ENCODE peak calls at places on chromosomes 7 and 10, in eight cellular contexts. One of them, this sample, is unnamed.

GRCh38 chr10:95360122-95360715 is 69.4 kb upstream of the PDLIM1 start:
- DNase-seq in dorsolateral prefrontal cortex: no peak
- DNase-seq in tibial artery: no peak
- DNase-seq in breast epithelium: no peak
- DNase-seq in AG10803: no peak
- DNase-seq in GM13977: no peak
- DNase-seq in mammary epithelial cell: peak; percentile 39
- DNase-seq in astrocyte of the cerebellum: no peak
- DNase-seq in this sample: peak; percentile 42

GRCh38 chr10:13348216-13349017 is at the start of gene SEPHS1:
- DNase-seq in dorsolateral prefrontal cortex: peak; percentile 60
- DNase-seq in tibial artery: peak; percentile 85
- DNase-seq in breast epithelium: peak; percentile 57
- DNase-seq in AG10803: peak; percentile 68
- DNase-seq in GM13977: peak; percentile 94
- DNase-seq in mammary epithelial cell: peak; percentile 60
- DNase-seq in astrocyte of the cerebellum: no peak
- DNase-seq in this sample: peak; percentile 74

GRCh38 chr7:151511946-151512345 is 7.7 kb downstream of the RHEB start:
- DNase-seq in dorsolateral prefrontal cortex: no peak
- DNase-seq in tibial artery: no peak
- DNase-seq in breast epithelium: no peak
- DNase-seq in AG10803: peak; percentile 50
- DNase-seq in GM13977: no peak
- DNase-seq in mammary epithelial cell: no peak
- DNase-seq in astrocyte of the cerebellum: no peak
- DNase-seq in this sample: peak; percentile 63

GRCh38 chr7:6462094-6462493 is 14.3 kb upstream of the DAGLB start:
- DNase-seq in dorsolateral prefrontal cortex: no peak
- DNase-seq in tibial artery: no peak
- DNase-seq in breast epithelium: no peak
- DNase-seq in AG10803: peak; percentile 65
- DNase-seq in GM13977: no peak
- DNase-seq in mammary epithelial cell: no peak
- DNase-seq in astrocyte of the cerebellum: no peak
- DNase-seq in this sample: no peak

GRCh38 chr7:22856437-22856836 is 33.8 kb upstream of the TOMM7 start:
- DNase-seq in dorsolateral prefrontal cortex: no peak
- DNase-seq in tibial artery: no peak
- DNase-seq in breast epithelium: no peak
- DNase-seq in AG10803: no peak
- DNase-seq in GM13977: no peak
- DNase-seq in mammary epithelial cell: no peak
- DNase-seq in astrocyte of the cerebellum: no peak
- DNase-seq in this sample: no peak

GRCh38 chr10:73095479-73096021 is 1.1 kb downstream of the P4HA1 start:
- DNase-seq in dorsolateral prefrontal cortex: peak; percentile 49
- DNase-seq in tibial artery: peak; percentile 85
- DNase-seq in breast epithelium: no peak
- DNase-seq in AG10803: peak; percentile 83
- DNase-seq in GM13977: no peak
- DNase-seq in mammary epithelial cell: peak; percentile 53
- DNase-seq in astrocyte of the cerebellum: peak; percentile 64
- DNase-seq in this sample: peak; percentile 88

GRCh38 chr7:77455334-77455733 is 39.2 kb upstream of the GSAP start:
- DNase-seq in dorsolateral prefrontal cortex: peak; percentile 56
- DNase-seq in tibial artery: no peak
- DNase-seq in breast epithelium: no peak
- DNase-seq in AG10803: peak; percentile 92
- DNase-seq in GM13977: no peak
- DNase-seq in mammary epithelial cell: peak; percentile 65
- DNase-seq in astrocyte of the cerebellum: peak; percentile 63
- DNase-seq in this sample: peak; percentile 89

GRCh38 chr7:4085937-4086691 is 596.0 kb upstream of the FOXK1 start:
- DNase-seq in dorsolateral prefrontal cortex: no peak
- DNase-seq in tibial artery: peak; percentile 28
- DNase-seq in breast epithelium: no peak
- DNase-seq in AG10803: no peak
- DNase-seq in GM13977: no peak
- DNase-seq in mammary epithelial cell: no peak
- DNase-seq in astrocyte of the cerebellum: no peak
- DNase-seq in this sample: no peak

GRCh38 chr10:845526-845925 is 86.0 kb downstream of the LARP4B start:
- DNase-seq in dorsolateral prefrontal cortex: no peak
- DNase-seq in tibial artery: no peak
- DNase-seq in breast epithelium: no peak
- DNase-seq in AG10803: no peak
- DNase-seq in GM13977: no peak
- DNase-seq in mammary epithelial cell: no peak
- DNase-seq in astrocyte of the cerebellum: no peak
- DNase-seq in this sample: no peak

GRCh38 chr10:850093-850492 is 81.4 kb downstream of the LARP4B start:
- DNase-seq in dorsolateral prefrontal cortex: no peak
- DNase-seq in tibial artery: no peak
- DNase-seq in breast epithelium: no peak
- DNase-seq in AG10803: no peak
- DNase-seq in GM13977: no peak
- DNase-seq in mammary epithelial cell: no peak
- DNase-seq in astrocyte of the cerebellum: no peak
- DNase-seq in this sample: no peak

GRCh38 chr10:844552-844951 is 87.0 kb downstream of the LARP4B start:
- DNase-seq in dorsolateral prefrontal cortex: no peak
- DNase-seq in tibial artery: no peak
- DNase-seq in breast epithelium: no peak
- DNase-seq in AG10803: peak; percentile 73
- DNase-seq in GM13977: no peak
- DNase-seq in mammary epithelial cell: no peak
- DNase-seq in astrocyte of the cerebellum: no peak
- DNase-seq in this sample: peak; percentile 18

GRCh38 chr10:851891-852290 is 79.6 kb downstream of the LARP4B start:
- DNase-seq in dorsolateral prefrontal cortex: no peak
- DNase-seq in tibial artery: no peak
- DNase-seq in breast epithelium: no peak
- DNase-seq in AG10803: no peak
- DNase-seq in GM13977: peak; percentile 34
- DNase-seq in mammary epithelial cell: no peak
- DNase-seq in astrocyte of the cerebellum: no peak
- DNase-seq in this sample: no peak

DNA sequence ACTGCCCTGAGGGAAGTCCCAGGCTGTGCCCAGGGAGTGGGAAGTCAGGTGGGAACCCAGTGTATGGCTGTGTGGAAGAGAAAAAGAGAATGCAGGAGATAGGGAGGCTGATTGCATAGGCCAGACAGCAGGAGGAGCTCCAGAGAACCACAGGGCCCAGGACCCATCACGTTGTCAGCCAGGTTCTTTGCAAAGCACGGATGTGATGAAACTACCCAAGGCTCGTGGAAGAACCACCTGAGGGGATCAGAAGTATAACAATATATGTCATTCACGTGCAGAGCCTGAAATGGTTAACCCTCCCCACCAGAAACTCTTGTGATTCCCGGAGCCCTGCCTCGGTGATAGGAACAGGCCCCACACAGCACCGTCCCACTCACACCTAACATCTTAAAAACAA is 83.6 kb downstream of the LARP4B start:
- DNase-seq in dorsolateral prefrontal cortex: no peak
- DNase-seq in tibial artery: no peak
- DNase-seq in breast epithelium: no peak
- DNase-seq in AG10803: no peak
- DNase-seq in GM13977: no peak
- DNase-seq in mammary epithelial cell: peak; percentile 8
- DNase-seq in astrocyte of the cerebellum: no peak
- DNase-seq in this sample: peak; percentile 14
- TF ChIP-seq CTCF in dorsolateral prefrontal cortex: no peak
- TF ChIP-seq CTCF in tibial artery: no peak
- TF ChIP-seq CTCF in breast epithelium: no peak
- TF ChIP-seq CTCF in AG10803: no peak
- TF ChIP-seq CTCF in GM13977: no peak
- TF ChIP-seq CTCF in mammary epithelial cell: no peak
- TF ChIP-seq CTCF in astrocyte of the cerebellum: no peak
- TF ChIP-seq CTCF in this sample: peak; percentile 14

GRCh38 chr10:2985729-2986232 is 81.6 kb upstream of the PFKP start:
- DNase-seq in dorsolateral prefrontal cortex: no peak
- DNase-seq in tibial artery: no peak
- DNase-seq in breast epithelium: no peak
- DNase-seq in AG10803: peak; percentile 22
- DNase-seq in GM13977: no peak
- DNase-seq in mammary epithelial cell: peak; percentile 64
- DNase-seq in astrocyte of the cerebellum: no peak
- DNase-seq in this sample: no peak
- TF ChIP-seq CTCF in dorsolateral prefrontal cortex: no peak
- TF ChIP-seq CTCF in tibial artery: no peak
- TF ChIP-seq CTCF in breast epithelium: no peak
- TF ChIP-seq CTCF in AG10803: no peak
- TF ChIP-seq CTCF in GM13977: no peak
- TF ChIP-seq CTCF in mammary epithelial cell: no peak
- TF ChIP-seq CTCF in astrocyte of the cerebellum: no peak
- TF ChIP-seq CTCF in this sample: no peak

DNA sequence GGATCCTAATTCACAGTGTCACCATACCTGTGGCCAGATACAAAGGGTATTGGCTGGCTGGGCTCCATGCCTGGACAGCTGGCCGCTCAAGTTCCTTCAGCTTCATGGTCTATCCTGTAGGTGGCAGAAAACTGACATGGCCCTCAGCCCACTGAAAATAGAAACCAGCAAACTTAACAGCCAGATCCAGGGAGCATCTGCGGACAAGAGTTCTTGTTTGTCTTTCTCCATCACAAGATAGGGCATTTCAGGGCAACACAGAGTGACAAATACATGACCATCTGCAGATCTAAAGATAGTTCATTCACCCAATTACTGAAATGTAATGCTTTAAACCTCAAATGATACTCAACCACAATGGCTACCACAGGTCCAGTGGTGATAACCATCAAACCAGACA is 2.8 kb downstream of the SEC31B start:
- DNase-seq in dorsolateral prefrontal cortex: no peak
- DNase-seq in tibial artery: no peak
- DNase-seq in breast epithelium: no peak
- DNase-seq in AG10803: no peak
- DNase-seq in GM13977: no peak
- DNase-seq in mammary epithelial cell: no peak
- DNase-seq in astrocyte of the cerebellum: no peak
- DNase-seq in this sample: no peak
- TF ChIP-seq CTCF in dorsolateral prefrontal cortex: no peak
- TF ChIP-seq CTCF in tibial artery: no peak
- TF ChIP-seq CTCF in breast epithelium: no peak
- TF ChIP-seq CTCF in AG10803: peak; percentile 22
- TF ChIP-seq CTCF in GM13977: no peak
- TF ChIP-seq CTCF in mammary epithelial cell: no peak
- TF ChIP-seq CTCF in astrocyte of the cerebellum: peak; percentile 7
- TF ChIP-seq CTCF in this sample: peak; percentile 25

GRCh38 chr7:2760098-2760889 is 72.3 kb downstream of the AMZ1 start:
- DNase-seq in dorsolateral prefrontal cortex: no peak
- DNase-seq in tibial artery: peak; percentile 90
- DNase-seq in breast epithelium: no peak
- DNase-seq in AG10803: peak; percentile 58
- DNase-seq in GM13977: no peak
- DNase-seq in mammary epithelial cell: no peak
- DNase-seq in astrocyte of the cerebellum: no peak
- DNase-seq in this sample: peak; percentile 58
- TF ChIP-seq CTCF in dorsolateral prefrontal cortex: peak; percentile 28
- TF ChIP-seq CTCF in tibial artery: peak; percentile 54
- TF ChIP-seq CTCF in breast epithelium: no peak
- TF ChIP-seq CTCF in AG10803: peak; percentile 62
- TF ChIP-seq CTCF in GM13977: peak; percentile 21
- TF ChIP-seq CTCF in mammary epithelial cell: peak; percentile 40
- TF ChIP-seq CTCF in astrocyte of the cerebellum: peak; percentile 61
- TF ChIP-seq CTCF in this sample: peak; percentile 40

DNA sequence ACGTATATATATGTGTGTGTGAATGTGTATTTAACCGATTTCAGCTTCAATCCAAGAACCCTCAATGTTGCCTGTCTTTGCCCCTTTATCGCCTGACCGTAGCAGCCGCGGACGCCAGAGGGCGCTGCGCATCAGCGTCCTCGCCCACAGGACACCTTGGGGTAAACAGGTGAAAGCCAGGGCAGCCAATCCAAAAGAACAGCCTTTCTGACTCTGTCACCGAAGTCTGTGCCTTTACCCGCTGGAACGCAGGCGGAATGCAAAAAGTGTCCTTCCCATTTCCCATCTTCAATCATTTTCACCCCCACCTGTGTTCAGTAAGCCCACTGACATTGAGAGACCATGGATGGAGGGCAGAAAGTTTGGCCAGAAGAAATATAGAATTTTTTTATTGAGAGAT is 3.6 kb downstream of the NXPH1 start:
- DNase-seq in dorsolateral prefrontal cortex: no peak
- DNase-seq in tibial artery: no peak
- DNase-seq in breast epithelium: no peak
- DNase-seq in AG10803: no peak
- DNase-seq in GM13977: peak; percentile 81
- DNase-seq in mammary epithelial cell: peak; percentile 29
- DNase-seq in astrocyte of the cerebellum: no peak
- DNase-seq in this sample: peak; percentile 4
- TF ChIP-seq CTCF in dorsolateral prefrontal cortex: peak; percentile 63
- TF ChIP-seq CTCF in tibial artery: no peak
- TF ChIP-seq CTCF in breast epithelium: peak; percentile 35
- TF ChIP-seq CTCF in AG10803: peak; percentile 32
- TF ChIP-seq CTCF in GM13977: peak; percentile 96
- TF ChIP-seq CTCF in mammary epithelial cell: peak; percentile 78
- TF ChIP-seq CTCF in astrocyte of the cerebellum: peak; percentile 57
- TF ChIP-seq CTCF in this sample: peak; percentile 50

DNA sequence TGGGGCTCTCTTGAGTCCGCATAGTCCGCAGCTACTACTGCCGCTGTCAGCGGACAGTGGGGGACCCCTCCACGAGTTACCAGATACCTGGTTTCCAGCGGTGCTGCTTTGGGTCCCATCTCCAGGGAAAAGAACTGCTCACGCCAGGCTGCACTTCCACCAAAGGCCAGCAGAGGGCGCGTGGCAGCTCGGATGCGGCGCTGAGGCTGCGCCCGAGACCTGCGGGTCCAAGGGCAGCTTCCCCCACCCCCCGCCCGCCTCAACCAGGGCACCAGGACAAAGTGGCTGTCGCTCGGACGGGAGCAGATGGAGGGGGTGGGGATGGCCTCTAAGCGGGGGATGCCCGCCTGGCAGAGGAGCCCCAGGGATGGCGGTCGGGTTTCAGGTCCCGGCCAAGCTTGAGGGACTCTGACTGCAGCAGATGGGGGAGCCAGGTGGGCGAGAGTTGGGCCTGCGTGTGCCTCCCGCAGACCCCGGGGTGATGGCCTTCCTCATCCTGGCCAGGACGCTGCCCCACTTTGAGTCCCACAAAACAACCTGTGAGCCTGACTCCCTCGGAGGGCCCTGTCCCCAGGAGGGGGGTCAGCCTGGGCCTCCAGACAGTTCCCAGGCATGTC is 23.8 kb upstream of the ZNF735 start:
- DNase-seq in dorsolateral prefrontal cortex: no peak
- DNase-seq in tibial artery: no peak
- DNase-seq in breast epithelium: no peak
- DNase-seq in AG10803: no peak
- DNase-seq in GM13977: no peak
- DNase-seq in mammary epithelial cell: no peak
- DNase-seq in astrocyte of the cerebellum: no peak
- DNase-seq in this sample: no peak
- TF ChIP-seq CTCF in dorsolateral prefrontal cortex: peak; percentile 80
- TF ChIP-seq CTCF in tibial artery: peak; percentile 91
- TF ChIP-seq CTCF in breast epithelium: peak; percentile 47
- TF ChIP-seq CTCF in AG10803: no peak
- TF ChIP-seq CTCF in GM13977: peak; percentile 43
- TF ChIP-seq CTCF in mammary epithelial cell: peak; percentile 1
- TF ChIP-seq CTCF in astrocyte of the cerebellum: no peak
- TF ChIP-seq CTCF in this sample: peak; percentile 9

GRCh38 chr7:54477083-54477482 is 65.1 kb upstream of the VSTM2A start:
- DNase-seq in dorsolateral prefrontal cortex: no peak
- DNase-seq in tibial artery: no peak
- DNase-seq in breast epithelium: no peak
- DNase-seq in AG10803: no peak
- DNase-seq in GM13977: no peak
- DNase-seq in mammary epithelial cell: no peak
- DNase-seq in astrocyte of the cerebellum: no peak
- DNase-seq in this sample: no peak
- TF ChIP-seq CTCF in dorsolateral prefrontal cortex: no peak
- TF ChIP-seq CTCF in tibial artery: no peak
- TF ChIP-seq CTCF in breast epithelium: no peak
- TF ChIP-seq CTCF in AG10803: no peak
- TF ChIP-seq CTCF in GM13977: no peak
- TF ChIP-seq CTCF in mammary epithelial cell: peak; percentile 8
- TF ChIP-seq CTCF in astrocyte of the cerebellum: no peak
- TF ChIP-seq CTCF in this sample: no peak

This sample was measured in fibroblast of pulmonary artery.